ENCODE peak calls at places on chromosomes 6 and 20, in five cellular contexts. M is OCI-LY7, V is A549, J is neuronal stem cell, X is testis. F is an unnamed sample. For H3K9me3, the result is how much of the 10 kb centered on the place peaks cover.

GRCh38 chr6:26482338-26482737 is 17.8 kb upstream of the BTN1A1 start:
- DNase-seq in X (no peak), J (no peak), M (no peak), V (no peak), F (no peak)

GRCh38 chr6:147033267-147033666 is 170.9 kb upstream of the STXBP5 start:
- DNase-seq in J (no peak), M (no peak), V (no peak), X (no peak), F (no peak)

GRCh38 chr6:7542878-7543394 is 1.5 kb downstream of the DSP start:
- DNase-seq in X (peak), V (peak), M (no peak), J (no peak), F (no peak)

GRCh38 chr20:22686097-22686496 is 101.7 kb upstream of the FOXA2 start:
- DNase-seq in X (peak), V (peak), M (no peak), J (no peak), F (peak)

GRCh38 chr6:113619077-113619476 is 238.1 kb upstream of the MARCKS start:
- DNase-seq in J (no peak), V (no peak), M (no peak), X (no peak), F (no peak)

GRCh38 chr20:49539481-49540231 is 28.3 kb downstream of the PTGIS start:
- DNase-seq in X (peak), M (no peak), J (no peak), V (no peak), F (no peak)

GRCh38 chr6:105771313-105771970 is 314.7 kb upstream of the PRDM1 start:
- DNase-seq in X (no peak), M (no peak), J (no peak), V (no peak), F (no peak)

GRCh38 chr20:1430004-1430451 is 36.6 kb downstream of the NSFL1C start:
- DNase-seq in J (no peak), X (no peak), V (no peak), M (no peak), F (no peak)

GRCh38 chr20:60964911-60965310 is 287.1 kb upstream of the CDH4 start:
- DNase-seq in X (no peak), V (no peak), M (no peak), J (no peak), F (no peak)

DNA sequence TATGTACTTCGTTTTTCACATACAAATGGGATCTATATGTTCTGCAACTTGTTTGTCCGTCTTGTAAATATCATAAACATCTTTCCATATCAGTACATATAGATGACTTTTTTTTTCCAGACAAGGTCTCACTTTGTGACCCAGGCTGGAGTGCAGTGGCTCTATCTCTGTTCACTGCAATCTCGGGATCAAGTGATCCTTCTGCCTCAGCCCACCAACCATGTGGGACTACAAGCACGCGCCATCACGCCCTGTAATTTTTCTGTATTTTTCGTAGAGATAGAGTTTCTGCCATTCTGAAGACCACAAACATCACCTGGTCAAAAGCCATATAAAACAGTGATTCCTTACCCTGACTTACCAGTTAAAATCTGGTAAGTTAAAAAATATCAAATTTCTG is 37.7 kb upstream of the SYNCRIP start:
- DNase-seq in J (no peak), V (no peak), X (no peak), M (peak), F (no peak)
- H3K27ac ChIP-seq in J (no peak), V (peak), X (no peak), M (peak), F (no peak)

GRCh38 chr6:86581833-86582232 is 355.5 kb upstream of the HTR1E start:
- DNase-seq in X (no peak), V (no peak), M (no peak), J (no peak), F (no peak)

DNA sequence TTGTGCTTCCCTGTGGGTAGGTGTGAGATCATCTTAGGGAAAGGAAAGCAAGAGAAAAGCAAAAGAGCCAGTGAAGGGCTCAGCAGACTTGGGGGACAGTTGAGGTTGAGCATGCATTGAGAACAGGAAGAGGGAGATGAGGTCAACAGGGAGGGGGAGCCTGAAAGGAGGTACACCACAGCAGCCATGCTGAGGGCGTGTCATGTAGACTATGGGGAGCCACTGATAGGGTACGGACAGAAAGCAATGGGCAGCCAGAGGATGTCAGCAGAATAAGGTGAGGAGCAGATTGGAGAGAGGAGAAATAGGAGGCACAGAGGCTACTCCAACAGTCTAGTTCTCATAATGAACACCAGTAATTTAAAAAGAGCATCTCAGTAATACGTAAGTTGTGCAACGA is 351.1 kb upstream of the HTR1E start:
- DNase-seq in J (no peak), X (no peak), V (no peak), M (no peak), F (no peak)
- H3K9me3 ChIP-seq in J (under half), X (under half), V (under half), M (under half), F (under half)

GRCh38 chr20:37365760-37366638 is 20.1 kb downstream of the SRC start:
- DNase-seq in X (no peak), J (no peak), M (peak), V (no peak), F (no peak)

GRCh38 chr20:37364013-37364926 is 18.3 kb downstream of the SRC start:
- DNase-seq in J (no peak), V (no peak), M (no peak), X (no peak), F (no peak)

GRCh38 chr20:37364927-37365272 is 19.0 kb downstream of the SRC start:
- DNase-seq in J (no peak), X (no peak), M (peak), V (no peak), F (no peak)

GRCh38 chr20:37369846-37370245 is 23.9 kb downstream of the SRC start:
- DNase-seq in J (no peak), V (no peak), X (no peak), M (no peak), F (no peak)

GRCh38 chr20:37366749-37367148 is 20.8 kb downstream of the SRC start:
- DNase-seq in J (no peak), V (no peak), M (no peak), X (no peak), F (no peak)
- H3K27ac ChIP-seq in J (no peak), V (no peak), M (peak), X (no peak), F (no peak)

GRCh38 chr20:55888655-55889054 is 116.7 kb downstream of the CBLN4 start:
- DNase-seq in V (no peak), X (peak), M (peak), J (no peak), F (peak)
- H3K9me3 ChIP-seq in V (under half), X (under half), M (under half), J (under half), F (under half)

GRCh38 chr20:50727792-50728485 is 3.4 kb upstream of the PARD6B start:
- DNase-seq in X (peak), V (no peak), J (no peak), M (no peak), F (no peak)

GRCh38 chr20:50729925-50730764 is 1.2 kb upstream of the PARD6B start:
- DNase-seq in J (no peak), V (no peak), X (peak), M (no peak), F (no peak)

GRCh38 chr20:50730765-50731054 is 670 bp upstream of the PARD6B start:
- DNase-seq in V (no peak), J (no peak), M (no peak), X (no peak), F (no peak)

GRCh38 chr20:50728486-50728980 is 2.8 kb upstream of the PARD6B start:
- DNase-seq in M (no peak), J (no peak), X (peak), V (no peak), F (peak)

GRCh38 chr20:50728981-50729874 is 2.2 kb upstream of the PARD6B start:
- DNase-seq in X (peak), J (no peak), M (peak), V (no peak), F (peak)
- H3K27ac ChIP-seq in X (no peak), J (no peak), M (no peak), V (peak), F (peak)

GRCh38 chr20:15889924-15890256 is 683.4 kb downstream of the KIF16B start:
- DNase-seq in M (no peak), X (no peak), V (no peak), J (no peak), F (no peak)

GRCh38 chr20:15895126-15895525 is 678.1 kb downstream of the KIF16B start:
- DNase-seq in X (no peak), V (no peak), M (no peak), J (no peak), F (no peak)

GRCh38 chr20:15887387-15887786 is 685.9 kb downstream of the KIF16B start:
- DNase-seq in V (no peak), J (no peak), M (no peak), X (no peak), F (no peak)

GRCh38 chr20:15890358-15890982 is 682.8 kb downstream of the KIF16B start:
- DNase-seq in M (no peak), X (no peak), J (no peak), V (no peak), F (no peak)

GRCh38 chr20:15889073-15889923 is 684.0 kb downstream of the KIF16B start:
- DNase-seq in V (no peak), X (peak), J (no peak), M (no peak), F (no peak)
- H3K9me3 ChIP-seq in V (under half), X (under half), J (under half), M (under half), F (under half)

GRCh38 chr6:36985384-36985962 is 523 bp downstream of the MTCH1 start:
- DNase-seq in V (no peak), M (no peak), X (no peak), J (no peak), F (no peak)
- H3K27ac ChIP-seq in V (peak), M (peak), X (peak), J (no peak), F (peak)

F was measured in WERI-Rb-1.